ENCODE peak calls at places on chromosomes 4 and X, in nine cellular contexts. G is PC-9, N is tibial artery, V is left ventricle myocardium inferior, M is WERI-Rb-1, O is HFF-Myc, X is osteocyte, T is progenitor cell of endocrine pancreas, D is dorsolateral prefrontal cortex. Y is an unnamed sample.

GRCh38 chrX:13102636-13103035 is 58.2 kb upstream of the FAM9C start:
- DNase-seq in G (no peak), N (no peak), V (no peak), M (no peak), O (no peak), X (no peak), T (no peak), D (no peak), Y (no peak)

GRCh38 chr4:75338352-75338880 is 175.8 kb downstream of the RCHY1 start:
- DNase-seq in G (no peak), N (no peak), V (no peak), M (no peak), O (no peak), X (no peak), T (no peak), D (no peak), Y (no peak)

GRCh38 chr4:154164931-154165839 is 326.4 kb downstream of the DCHS2 start:
- DNase-seq in G (no peak), N (peak), V (no peak), M (no peak), O (peak), X (no peak), T (no peak), D (no peak), Y (no peak)

GRCh38 chrX:54045563-54046228 is 1.4 kb upstream of the PHF8 start:
- DNase-seq in G (no peak), N (no peak), V (no peak), M (no peak), O (no peak), X (no peak), T (no peak), D (no peak), Y (no peak)

GRCh38 chr4:28827866-28828265 is 1892.3 kb upstream of the PCDH7 start:
- DNase-seq in G (no peak), N (no peak), V (no peak), M (no peak), O (no peak), X (no peak), T (no peak), D (no peak), Y (no peak)

GRCh38 chr4:93828332-93828829 is at the start of gene ATOH1:
- DNase-seq in G (peak), N (no peak), V (no peak), M (peak), O (no peak), X (no peak), T (peak), D (no peak), Y (peak)

GRCh38 chrX:114075073-114075673 is 508.7 kb upstream of the HTR2C start:
- DNase-seq in G (no peak), N (no peak), V (no peak), M (no peak), O (no peak), X (no peak), T (no peak), D (no peak), Y (no peak)

GRCh38 chr4:2829321-2829932 is 14.2 kb upstream of the ADD1 start:
- DNase-seq in G (no peak), N (peak), V (peak), M (no peak), O (no peak), X (no peak), T (no peak), D (no peak), Y (no peak)

GRCh38 chr4:179095585-179096228 is 1653.5 kb upstream of the AGA start:
- DNase-seq in G (peak), N (no peak), V (no peak), M (no peak), O (no peak), X (no peak), T (peak), D (no peak), Y (peak)

GRCh38 chr4:143489116-143489515 is 24.4 kb upstream of the SMARCA5 start:
- DNase-seq in G (no peak), N (no peak), V (no peak), M (no peak), O (no peak), X (no peak), T (no peak), D (no peak), Y (no peak)

GRCh38 chr4:185847352-185848078 is 35.5 kb upstream of the SORBS2 start:
- DNase-seq in G (peak), N (no peak), V (peak), M (peak), O (peak), X (no peak), T (no peak), D (no peak), Y (no peak)

GRCh38 chrX:17527135-17527701 is 152.2 kb downstream of the NHS start:
- DNase-seq in G (peak), N (peak), V (peak), M (no peak), O (no peak), X (no peak), T (no peak), D (no peak), Y (no peak)

GRCh38 chr4:103786014-103786413 is 66.2 kb upstream of the TACR3 start:
- DNase-seq in G (peak), N (no peak), V (no peak), M (peak), O (peak), X (no peak), T (no peak), D (no peak), Y (no peak)
- TF ChIP-seq CTCF in G (peak), N (no peak), V (peak), M (peak), O (peak), X (peak), T (peak), D (no peak), Y (peak)

GRCh38 chr4:145552181-145552822 is 66.9 kb upstream of the MMAA start:
- DNase-seq in G (no peak), N (no peak), V (no peak), M (no peak), O (no peak), X (no peak), T (no peak), D (no peak), Y (no peak)

GRCh38 chr4:145554691-145555090 is 64.5 kb upstream of the MMAA start:
- DNase-seq in G (no peak), N (no peak), V (no peak), M (no peak), O (no peak), X (no peak), T (no peak), D (no peak), Y (no peak)

GRCh38 chr4:145553375-145553774 is 65.8 kb upstream of the MMAA start:
- DNase-seq in G (no peak), N (no peak), V (no peak), M (no peak), O (no peak), X (no peak), T (no peak), D (no peak), Y (no peak)

DNA sequence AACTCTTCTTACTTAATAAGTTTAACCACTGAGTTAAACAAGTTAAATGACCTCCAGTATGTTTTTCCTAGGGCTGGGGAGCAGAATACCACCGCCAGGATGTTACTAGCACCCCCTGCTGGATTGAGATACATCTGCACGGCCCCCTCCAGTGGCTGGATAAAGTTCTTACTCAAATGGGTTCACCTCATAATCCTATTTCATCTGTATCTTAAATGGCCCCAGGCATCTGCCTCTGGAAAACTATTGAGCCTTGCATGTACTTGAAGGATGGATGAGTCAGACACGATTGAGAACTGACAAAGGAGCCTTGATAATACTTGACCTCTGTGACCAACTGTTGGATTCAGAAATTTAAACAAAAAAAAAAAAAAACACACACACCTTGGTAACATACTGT is 61.5 kb upstream of the MMAA start:
- DNase-seq in G (peak), N (no peak), V (peak), M (peak), O (peak), X (no peak), T (peak), D (peak), Y (peak)
- TF ChIP-seq CTCF in G (peak), N (peak), V (peak), M (peak), O (peak), X (peak), T (peak), D (peak), Y (peak)

DNA sequence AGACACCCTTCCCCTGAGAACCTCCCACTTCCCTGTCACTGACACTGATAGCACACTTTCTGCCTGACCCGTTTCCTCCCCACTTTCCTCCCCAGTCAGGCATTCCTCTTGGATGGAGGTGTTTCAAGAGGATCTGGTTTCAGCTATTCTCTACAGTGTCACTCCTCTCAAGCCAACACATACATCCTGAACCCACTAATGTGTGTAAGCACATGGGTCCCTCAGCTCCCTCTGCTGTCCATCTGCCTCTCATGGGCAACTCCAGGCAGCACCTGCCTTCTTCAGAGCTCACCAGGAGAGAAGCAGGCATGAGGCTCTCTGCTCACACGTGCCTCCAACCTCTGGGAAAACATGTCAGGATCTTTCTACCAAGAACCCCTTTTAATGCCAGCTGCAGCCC is 207.6 kb downstream of the NAF1 start:
- DNase-seq in G (peak), N (no peak), V (no peak), M (peak), O (no peak), X (no peak), T (no peak), D (no peak), Y (no peak)
- TF ChIP-seq CTCF in G (no peak), N (no peak), V (peak), M (peak), O (no peak), X (no peak), T (peak), D (no peak), Y (no peak)

GRCh38 chrX:115940348-115940747 is 230.2 kb upstream of the AGTR2 start:
- DNase-seq in G (peak), N (no peak), V (no peak), M (peak), O (no peak), X (no peak), T (no peak), D (no peak), Y (no peak)

GRCh38 chrX:115939070-115939469 is 231.5 kb upstream of the AGTR2 start:
- DNase-seq in G (no peak), N (no peak), V (no peak), M (no peak), O (no peak), X (no peak), T (no peak), D (no peak), Y (no peak)

GRCh38 chrX:115939636-115940160 is 230.8 kb upstream of the AGTR2 start:
- DNase-seq in G (no peak), N (no peak), V (no peak), M (no peak), O (no peak), X (no peak), T (no peak), D (no peak), Y (no peak)

GRCh38 chrX:115941388-115941787 is 229.2 kb upstream of the AGTR2 start:
- DNase-seq in G (no peak), N (no peak), V (no peak), M (no peak), O (no peak), X (no peak), T (no peak), D (no peak), Y (no peak)

DNA sequence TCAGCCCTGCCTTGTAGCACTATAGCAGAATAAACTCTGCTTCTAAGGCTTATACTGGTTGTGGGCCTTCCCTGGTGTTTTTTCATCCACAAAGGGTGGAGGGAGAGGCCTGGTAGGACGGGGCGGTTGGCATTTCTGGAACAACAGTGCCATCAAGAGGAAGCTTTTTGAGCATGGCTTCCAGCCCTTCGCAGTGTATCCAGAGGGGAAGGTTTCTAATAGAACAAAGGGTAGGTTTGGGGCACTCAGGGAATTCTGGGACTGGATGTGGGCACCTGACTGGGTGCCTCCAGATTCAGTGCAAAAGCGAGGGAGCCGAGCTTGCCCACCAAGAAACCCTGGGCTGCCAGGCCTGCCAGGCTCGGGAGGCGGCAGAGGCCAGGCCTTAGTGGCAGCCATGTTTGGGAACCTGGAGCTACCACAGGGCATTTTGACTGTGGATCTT is 229.6 kb upstream of the AGTR2 start:
- DNase-seq in G (peak), N (peak), V (no peak), M (peak), O (no peak), X (no peak), T (peak), D (peak), Y (no peak)
- TF ChIP-seq CTCF in G (peak), N (no peak), V (no peak), M (peak), O (no peak), X (peak), T (peak), D (peak), Y (no peak)

GRCh38 chr4:23685481-23685880 is 204.4 kb downstream of the PPARGC1A start:
- DNase-seq in G (no peak), N (no peak), V (no peak), M (no peak), O (no peak), X (no peak), T (no peak), D (no peak), Y (no peak)

GRCh38 chr4:23686169-23686903 is 203.5 kb downstream of the PPARGC1A start:
- DNase-seq in G (no peak), N (no peak), V (no peak), M (no peak), O (no peak), X (no peak), T (no peak), D (no peak), Y (no peak)

GRCh38 chr4:23680616-23681518 is 209.0 kb downstream of the PPARGC1A start:
- DNase-seq in G (no peak), N (no peak), V (no peak), M (no peak), O (no peak), X (no peak), T (no peak), D (no peak), Y (no peak)
- TF ChIP-seq CTCF in G (no peak), N (peak), V (no peak), M (no peak), O (no peak), X (peak), T (no peak), D (no peak), Y (no peak)